ENCODE peak calls at places on chromosomes 12 and 14, in ten cellular contexts. One of them, this sample, is unnamed.

GRCh38 chr14:36604757-36605505 is 22.5 kb upstream of the NKX2-8 start:
- DNase-seq in GM23338: peak
- DNase-seq in Panc1: peak
- DNase-seq in HepG2: peak
- DNase-seq in sigmoid colon: no peak
- DNase-seq in endothelial cell of umbilical vein: peak
- DNase-seq in transverse colon: peak
- DNase-seq in HCT116: peak
- DNase-seq in spleen: no peak
- DNase-seq in stomach: peak
- DNase-seq in this sample: no peak

GRCh38 chr14:83556746-83557460 is 1973.0 kb upstream of the FLRT2 start:
- DNase-seq in endothelial cell of umbilical vein: peak
- DNase-seq in Panc1: no peak
- DNase-seq in HCT116: no peak
- DNase-seq in spleen: no peak
- DNase-seq in HepG2: no peak
- DNase-seq in stomach: no peak
- DNase-seq in transverse colon: no peak
- DNase-seq in GM23338: no peak
- DNase-seq in sigmoid colon: no peak
- DNase-seq in this sample: no peak

GRCh38 chr14:68139466-68140110 is 320.0 kb downstream of the RAD51B start:
- DNase-seq in GM23338: no peak
- DNase-seq in Panc1: no peak
- DNase-seq in HepG2: no peak
- DNase-seq in spleen: no peak
- DNase-seq in HCT116: no peak
- DNase-seq in transverse colon: no peak
- DNase-seq in endothelial cell of umbilical vein: no peak
- DNase-seq in stomach: no peak
- DNase-seq in sigmoid colon: peak
- DNase-seq in this sample: no peak

GRCh38 chr12:53750812-53751335 is 905 bp downstream of the CISTR start:
- DNase-seq in transverse colon: peak
- DNase-seq in HCT116: no peak
- DNase-seq in sigmoid colon: no peak
- DNase-seq in HepG2: no peak
- DNase-seq in GM23338: peak
- DNase-seq in stomach: no peak
- DNase-seq in spleen: peak
- DNase-seq in endothelial cell of umbilical vein: no peak
- DNase-seq in Panc1: no peak
- DNase-seq in this sample: no peak

GRCh38 chr12:7068240-7068993 is 7.9 kb downstream of the C1S start:
- DNase-seq in endothelial cell of umbilical vein: no peak
- DNase-seq in spleen: no peak
- DNase-seq in transverse colon: no peak
- DNase-seq in sigmoid colon: peak
- DNase-seq in GM23338: no peak
- DNase-seq in HCT116: no peak
- DNase-seq in HepG2: no peak
- DNase-seq in stomach: no peak
- DNase-seq in Panc1: no peak
- DNase-seq in this sample: no peak

GRCh38 chr12:45866299-45866698 is 124.1 kb downstream of the SCAF11 start:
- DNase-seq in stomach: no peak
- DNase-seq in HCT116: no peak
- DNase-seq in endothelial cell of umbilical vein: no peak
- DNase-seq in GM23338: no peak
- DNase-seq in Panc1: no peak
- DNase-seq in spleen: no peak
- DNase-seq in HepG2: no peak
- DNase-seq in sigmoid colon: no peak
- DNase-seq in transverse colon: no peak
- DNase-seq in this sample: no peak

GRCh38 chr12:15664491-15664890 is 124.7 kb downstream of the EPS8 start:
- DNase-seq in HCT116: no peak
- DNase-seq in sigmoid colon: no peak
- DNase-seq in spleen: no peak
- DNase-seq in Panc1: no peak
- DNase-seq in HepG2: no peak
- DNase-seq in GM23338: no peak
- DNase-seq in transverse colon: no peak
- DNase-seq in stomach: no peak
- DNase-seq in endothelial cell of umbilical vein: no peak
- DNase-seq in this sample: no peak

GRCh38 chr12:107488666-107489065 is 196.9 kb upstream of the PWP1 start:
- DNase-seq in transverse colon: no peak
- DNase-seq in sigmoid colon: no peak
- DNase-seq in endothelial cell of umbilical vein: no peak
- DNase-seq in HepG2: no peak
- DNase-seq in GM23338: no peak
- DNase-seq in HCT116: no peak
- DNase-seq in stomach: no peak
- DNase-seq in Panc1: no peak
- DNase-seq in spleen: no peak
- DNase-seq in this sample: no peak

DNA sequence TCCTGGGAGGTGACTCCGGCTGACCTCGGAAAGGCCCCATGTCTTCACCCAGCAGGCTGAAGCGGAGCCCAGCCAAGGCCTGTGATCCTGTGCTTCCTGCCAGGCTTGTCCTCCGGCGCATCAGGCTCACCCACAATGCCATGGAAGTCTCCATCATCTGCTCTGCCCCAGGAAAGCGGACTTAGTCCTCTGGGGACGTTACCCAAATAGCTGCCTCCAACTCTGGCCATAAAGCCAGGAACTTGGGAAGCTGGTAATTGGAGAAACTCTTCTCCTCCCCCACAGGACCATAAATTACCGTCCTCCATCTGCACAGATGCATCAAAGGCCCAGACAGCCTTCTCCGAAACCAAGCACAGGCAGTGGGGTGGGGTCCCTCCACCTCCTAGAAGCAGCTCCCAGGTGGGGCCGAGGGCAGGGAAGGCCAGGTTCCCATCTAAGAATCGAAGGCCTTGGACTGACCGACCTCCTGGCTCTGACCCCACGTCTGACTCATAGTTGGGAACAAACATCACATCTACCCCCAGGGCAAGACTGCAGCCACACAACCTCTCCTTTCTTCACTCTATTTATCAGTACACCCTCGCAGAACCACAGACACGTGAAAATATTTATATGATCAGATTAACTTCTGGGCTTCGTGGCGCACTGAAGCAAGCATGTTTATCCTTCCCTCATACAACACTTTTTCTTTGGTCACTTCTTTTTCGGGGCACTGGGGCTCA is 56.4 kb downstream of the PITPNM2 start:
- DNase-seq in transverse colon: peak
- DNase-seq in stomach: peak
- DNase-seq in Panc1: peak
- DNase-seq in spleen: no peak
- DNase-seq in HCT116: peak
- DNase-seq in endothelial cell of umbilical vein: no peak
- DNase-seq in HepG2: peak
- DNase-seq in GM23338: no peak
- DNase-seq in sigmoid colon: peak
- DNase-seq in this sample: no peak
- TF ChIP-seq POLR2AphosphoS5 in transverse colon: no peak
- TF ChIP-seq POLR2AphosphoS5 in stomach: peak
- TF ChIP-seq POLR2AphosphoS5 in Panc1: peak
- TF ChIP-seq POLR2AphosphoS5 in spleen: no peak
- TF ChIP-seq POLR2AphosphoS5 in HCT116: no peak
- TF ChIP-seq POLR2AphosphoS5 in endothelial cell of umbilical vein: no peak
- TF ChIP-seq POLR2AphosphoS5 in HepG2: no peak
- TF ChIP-seq POLR2AphosphoS5 in GM23338: no peak
- TF ChIP-seq POLR2AphosphoS5 in sigmoid colon: no peak
- TF ChIP-seq POLR2AphosphoS5 in this sample: no peak

GRCh38 chr14:49858383-49858782 is 5.8 kb upstream of the NEMF start:
- DNase-seq in HCT116: no peak
- DNase-seq in Panc1: no peak
- DNase-seq in transverse colon: no peak
- DNase-seq in spleen: no peak
- DNase-seq in GM23338: peak
- DNase-seq in endothelial cell of umbilical vein: no peak
- DNase-seq in HepG2: no peak
- DNase-seq in stomach: no peak
- DNase-seq in sigmoid colon: no peak
- DNase-seq in this sample: no peak

GRCh38 chr14:49861581-49861922 is 9.0 kb upstream of the NEMF start:
- DNase-seq in spleen: peak
- DNase-seq in HepG2: no peak
- DNase-seq in GM23338: peak
- DNase-seq in HCT116: no peak
- DNase-seq in sigmoid colon: peak
- DNase-seq in Panc1: no peak
- DNase-seq in transverse colon: peak
- DNase-seq in endothelial cell of umbilical vein: no peak
- DNase-seq in stomach: peak
- DNase-seq in this sample: peak

GRCh38 chr14:49860988-49861387 is 8.4 kb upstream of the NEMF start:
- DNase-seq in endothelial cell of umbilical vein: no peak
- DNase-seq in Panc1: no peak
- DNase-seq in GM23338: no peak
- DNase-seq in HCT116: no peak
- DNase-seq in transverse colon: no peak
- DNase-seq in HepG2: no peak
- DNase-seq in spleen: no peak
- DNase-seq in stomach: no peak
- DNase-seq in sigmoid colon: no peak
- DNase-seq in this sample: no peak

GRCh38 chr14:49853572-49854375 is 1.2 kb upstream of the NEMF start:
- DNase-seq in sigmoid colon: peak
- DNase-seq in HCT116: peak
- DNase-seq in HepG2: peak
- DNase-seq in endothelial cell of umbilical vein: peak
- DNase-seq in transverse colon: peak
- DNase-seq in Panc1: no peak
- DNase-seq in spleen: peak
- DNase-seq in GM23338: peak
- DNase-seq in stomach: peak
- DNase-seq in this sample: peak

GRCh38 chr14:49857427-49858003 is 4.9 kb upstream of the NEMF start:
- DNase-seq in endothelial cell of umbilical vein: no peak
- DNase-seq in transverse colon: no peak
- DNase-seq in GM23338: no peak
- DNase-seq in Panc1: no peak
- DNase-seq in HCT116: no peak
- DNase-seq in stomach: no peak
- DNase-seq in spleen: no peak
- DNase-seq in HepG2: no peak
- DNase-seq in sigmoid colon: no peak
- DNase-seq in this sample: no peak
- H3K4me3 ChIP-seq in endothelial cell of umbilical vein: no peak
- H3K4me3 ChIP-seq in transverse colon: no peak
- H3K4me3 ChIP-seq in GM23338: no peak
- H3K4me3 ChIP-seq in Panc1: no peak
- H3K4me3 ChIP-seq in HCT116: no peak
- H3K4me3 ChIP-seq in stomach: no peak
- H3K4me3 ChIP-seq in spleen: no peak
- H3K4me3 ChIP-seq in HepG2: no peak
- H3K4me3 ChIP-seq in sigmoid colon: no peak
- H3K4me3 ChIP-seq in this sample: no peak

GRCh38 chr14:56400426-56400825 is 179.2 kb upstream of the TMEM260 start:
- DNase-seq in transverse colon: no peak
- DNase-seq in GM23338: no peak
- DNase-seq in HepG2: no peak
- DNase-seq in sigmoid colon: no peak
- DNase-seq in stomach: no peak
- DNase-seq in spleen: no peak
- DNase-seq in HCT116: no peak
- DNase-seq in Panc1: no peak
- DNase-seq in endothelial cell of umbilical vein: peak
- DNase-seq in this sample: no peak

GRCh38 chr14:56390859-56391258 is 188.7 kb upstream of the TMEM260 start:
- DNase-seq in Panc1: no peak
- DNase-seq in HCT116: peak
- DNase-seq in endothelial cell of umbilical vein: no peak
- DNase-seq in HepG2: no peak
- DNase-seq in stomach: no peak
- DNase-seq in spleen: no peak
- DNase-seq in GM23338: peak
- DNase-seq in transverse colon: no peak
- DNase-seq in sigmoid colon: no peak
- DNase-seq in this sample: no peak

GRCh38 chr14:56394826-56395543 is 184.6 kb upstream of the TMEM260 start:
- DNase-seq in endothelial cell of umbilical vein: peak
- DNase-seq in stomach: no peak
- DNase-seq in GM23338: peak
- DNase-seq in transverse colon: no peak
- DNase-seq in HepG2: no peak
- DNase-seq in spleen: no peak
- DNase-seq in Panc1: no peak
- DNase-seq in HCT116: no peak
- DNase-seq in sigmoid colon: no peak
- DNase-seq in this sample: peak
- TF ChIP-seq POLR2AphosphoS5 in endothelial cell of umbilical vein: no peak
- TF ChIP-seq POLR2AphosphoS5 in stomach: no peak
- TF ChIP-seq POLR2AphosphoS5 in GM23338: no peak
- TF ChIP-seq POLR2AphosphoS5 in transverse colon: no peak
- TF ChIP-seq POLR2AphosphoS5 in HepG2: no peak
- TF ChIP-seq POLR2AphosphoS5 in spleen: no peak
- TF ChIP-seq POLR2AphosphoS5 in Panc1: no peak
- TF ChIP-seq POLR2AphosphoS5 in HCT116: no peak
- TF ChIP-seq POLR2AphosphoS5 in sigmoid colon: no peak
- TF ChIP-seq POLR2AphosphoS5 in this sample: no peak

GRCh38 chr12:96420255-96420930 is 20.2 kb upstream of the CDK17 start:
- DNase-seq in stomach: no peak
- DNase-seq in spleen: no peak
- DNase-seq in GM23338: no peak
- DNase-seq in endothelial cell of umbilical vein: peak
- DNase-seq in HCT116: no peak
- DNase-seq in transverse colon: no peak
- DNase-seq in HepG2: no peak
- DNase-seq in Panc1: no peak
- DNase-seq in sigmoid colon: no peak
- DNase-seq in this sample: no peak

GRCh38 chr12:96419576-96420254 is 19.5 kb upstream of the CDK17 start:
- DNase-seq in spleen: no peak
- DNase-seq in GM23338: no peak
- DNase-seq in Panc1: no peak
- DNase-seq in endothelial cell of umbilical vein: peak
- DNase-seq in sigmoid colon: no peak
- DNase-seq in stomach: no peak
- DNase-seq in transverse colon: peak
- DNase-seq in HCT116: no peak
- DNase-seq in HepG2: no peak
- DNase-seq in this sample: no peak

GRCh38 chr12:96412431-96412830 is 12.2 kb upstream of the CDK17 start:
- DNase-seq in HepG2: no peak
- DNase-seq in stomach: no peak
- DNase-seq in Panc1: no peak
- DNase-seq in HCT116: no peak
- DNase-seq in sigmoid colon: no peak
- DNase-seq in transverse colon: no peak
- DNase-seq in GM23338: no peak
- DNase-seq in endothelial cell of umbilical vein: no peak
- DNase-seq in spleen: no peak
- DNase-seq in this sample: no peak

GRCh38 chr12:96414637-96415036 is 14.4 kb upstream of the CDK17 start:
- DNase-seq in sigmoid colon: no peak
- DNase-seq in Panc1: no peak
- DNase-seq in spleen: no peak
- DNase-seq in GM23338: no peak
- DNase-seq in endothelial cell of umbilical vein: no peak
- DNase-seq in transverse colon: no peak
- DNase-seq in HCT116: no peak
- DNase-seq in stomach: no peak
- DNase-seq in HepG2: no peak
- DNase-seq in this sample: no peak

DNA sequence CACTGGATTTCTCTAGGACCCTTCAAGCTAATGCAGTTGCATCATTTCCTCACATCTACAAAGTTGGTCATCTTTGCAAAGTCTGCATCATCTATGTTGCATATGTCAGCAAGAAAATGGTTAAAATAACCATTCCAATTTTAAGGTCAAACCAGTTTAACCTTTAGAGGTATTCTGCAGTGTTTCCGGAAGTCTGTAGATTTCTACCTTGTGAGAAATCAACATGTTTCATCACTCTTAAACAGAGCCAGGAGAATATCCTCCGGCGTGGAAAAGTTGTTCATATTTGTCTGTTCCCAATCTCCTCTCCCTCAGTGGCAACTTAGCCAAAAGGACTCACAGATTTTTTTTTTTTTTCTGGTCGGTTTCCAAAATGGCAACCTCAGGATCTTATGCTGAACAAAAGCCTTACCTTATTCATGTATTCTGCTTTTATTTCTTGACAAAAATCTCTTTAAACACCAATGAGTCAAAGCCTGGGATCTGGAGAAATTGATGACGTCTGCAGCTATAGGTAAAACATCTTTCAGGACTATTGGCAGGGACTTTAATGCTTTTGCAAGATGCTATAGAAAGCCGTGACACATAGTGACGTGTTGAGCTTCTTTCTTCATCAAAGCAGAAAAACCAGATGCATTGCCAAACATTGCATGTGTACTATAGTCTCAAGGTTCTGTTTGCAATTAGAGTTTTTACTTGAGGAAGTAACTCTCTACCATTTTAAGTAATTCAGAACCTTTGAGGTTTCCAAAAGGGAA is 16.0 kb upstream of the CDK17 start:
- DNase-seq in GM23338: no peak
- DNase-seq in HepG2: peak
- DNase-seq in stomach: no peak
- DNase-seq in HCT116: no peak
- DNase-seq in Panc1: no peak
- DNase-seq in sigmoid colon: no peak
- DNase-seq in endothelial cell of umbilical vein: peak
- DNase-seq in spleen: no peak
- DNase-seq in transverse colon: no peak
- DNase-seq in this sample: peak
- H3K4me3 ChIP-seq in GM23338: no peak
- H3K4me3 ChIP-seq in HepG2: peak
- H3K4me3 ChIP-seq in stomach: no peak
- H3K4me3 ChIP-seq in HCT116: no peak
- H3K4me3 ChIP-seq in Panc1: peak
- H3K4me3 ChIP-seq in sigmoid colon: no peak
- H3K4me3 ChIP-seq in endothelial cell of umbilical vein: no peak
- H3K4me3 ChIP-seq in spleen: no peak
- H3K4me3 ChIP-seq in transverse colon: no peak
- H3K4me3 ChIP-seq in this sample: no peak

This sample was measured in HL-60.